ENCODE peak calls at places on chromosome 5, in nine cellular contexts. One of them, this sample, is unnamed.

GRCh38 chr5:40733842-40734563 is 21.8 kb downstream of the TTC33 start:
- DNase-seq in right lobe of liver: no peak
- DNase-seq in MM.1S: no peak
- DNase-seq in pancreas: peak; percentile 40
- DNase-seq in tibial artery: no peak
- DNase-seq in neural progenitor cell: no peak
- DNase-seq in psoas muscle: no peak
- DNase-seq in PC-3: no peak
- DNase-seq in mucosa of descending colon: no peak
- DNase-seq in this sample: no peak

GRCh38 chr5:18744441-18744840 is 1110.2 kb downstream of the TAF11L14 start:
- DNase-seq in neural progenitor cell: no peak
- DNase-seq in tibial artery: no peak
- DNase-seq in MM.1S: peak; percentile 25
- DNase-seq in psoas muscle: no peak
- DNase-seq in mucosa of descending colon: no peak
- DNase-seq in right lobe of liver: no peak
- DNase-seq in PC-3: no peak
- DNase-seq in pancreas: no peak
- DNase-seq in this sample: no peak

GRCh38 chr5:128844354-128844923 is 120.8 kb upstream of the SLC27A6 start:
- DNase-seq in tibial artery: no peak
- DNase-seq in PC-3: peak; percentile 63
- DNase-seq in mucosa of descending colon: no peak
- DNase-seq in MM.1S: peak; percentile 33
- DNase-seq in psoas muscle: no peak
- DNase-seq in pancreas: no peak
- DNase-seq in neural progenitor cell: no peak
- DNase-seq in right lobe of liver: no peak
- DNase-seq in this sample: no peak

GRCh38 chr5:176441921-176442323 is 6.3 kb upstream of the FAF2 start:
- DNase-seq in MM.1S: no peak
- DNase-seq in tibial artery: no peak
- DNase-seq in pancreas: no peak
- DNase-seq in psoas muscle: no peak
- DNase-seq in neural progenitor cell: peak; percentile 18
- DNase-seq in right lobe of liver: no peak
- DNase-seq in mucosa of descending colon: no peak
- DNase-seq in PC-3: peak; percentile 73
- DNase-seq in this sample: no peak

GRCh38 chr5:135834639-135835529 is at the start of gene SLC25A48:
- DNase-seq in MM.1S: peak; percentile 74
- DNase-seq in tibial artery: no peak
- DNase-seq in neural progenitor cell: peak; percentile 93
- DNase-seq in mucosa of descending colon: peak; percentile 83
- DNase-seq in PC-3: no peak
- DNase-seq in psoas muscle: peak; percentile 58
- DNase-seq in pancreas: peak; percentile 78
- DNase-seq in right lobe of liver: peak; percentile 80
- DNase-seq in this sample: no peak

GRCh38 chr5:77426670-77427069 is 65.4 kb downstream of the WDR41 start:
- DNase-seq in pancreas: no peak
- DNase-seq in mucosa of descending colon: no peak
- DNase-seq in neural progenitor cell: no peak
- DNase-seq in MM.1S: no peak
- DNase-seq in psoas muscle: no peak
- DNase-seq in right lobe of liver: no peak
- DNase-seq in PC-3: peak; percentile 73
- DNase-seq in tibial artery: no peak
- DNase-seq in this sample: no peak

GRCh38 chr5:41115281-41115680 is 44.1 kb upstream of the MROH2B start:
- DNase-seq in neural progenitor cell: no peak
- DNase-seq in tibial artery: no peak
- DNase-seq in psoas muscle: no peak
- DNase-seq in right lobe of liver: no peak
- DNase-seq in PC-3: peak; percentile 51
- DNase-seq in pancreas: no peak
- DNase-seq in mucosa of descending colon: no peak
- DNase-seq in MM.1S: no peak
- DNase-seq in this sample: no peak

GRCh38 chr5:74647096-74647495 is 6.6 kb upstream of the ENC1 start:
- DNase-seq in pancreas: no peak
- DNase-seq in neural progenitor cell: no peak
- DNase-seq in MM.1S: no peak
- DNase-seq in psoas muscle: no peak
- DNase-seq in PC-3: no peak
- DNase-seq in right lobe of liver: no peak
- DNase-seq in tibial artery: no peak
- DNase-seq in mucosa of descending colon: no peak
- DNase-seq in this sample: no peak

GRCh38 chr5:35771321-35771720 is 85.4 kb upstream of the IL7R start:
- DNase-seq in psoas muscle: no peak
- DNase-seq in mucosa of descending colon: no peak
- DNase-seq in neural progenitor cell: no peak
- DNase-seq in MM.1S: no peak
- DNase-seq in PC-3: peak; percentile 80
- DNase-seq in right lobe of liver: no peak
- DNase-seq in tibial artery: no peak
- DNase-seq in pancreas: no peak
- DNase-seq in this sample: no peak

GRCh38 chr5:38191693-38192092 is 66.7 kb upstream of the EGFLAM start:
- DNase-seq in neural progenitor cell: no peak
- DNase-seq in pancreas: no peak
- DNase-seq in MM.1S: no peak
- DNase-seq in PC-3: no peak
- DNase-seq in tibial artery: no peak
- DNase-seq in psoas muscle: no peak
- DNase-seq in right lobe of liver: no peak
- DNase-seq in mucosa of descending colon: no peak
- DNase-seq in this sample: no peak

GRCh38 chr5:38188591-38188990 is 69.8 kb upstream of the EGFLAM start:
- DNase-seq in right lobe of liver: no peak
- DNase-seq in pancreas: no peak
- DNase-seq in tibial artery: no peak
- DNase-seq in psoas muscle: no peak
- DNase-seq in neural progenitor cell: no peak
- DNase-seq in PC-3: no peak
- DNase-seq in MM.1S: no peak
- DNase-seq in mucosa of descending colon: no peak
- DNase-seq in this sample: no peak

GRCh38 chr5:38189031-38189632 is 69.2 kb upstream of the EGFLAM start:
- DNase-seq in pancreas: no peak
- DNase-seq in psoas muscle: no peak
- DNase-seq in MM.1S: no peak
- DNase-seq in neural progenitor cell: no peak
- DNase-seq in mucosa of descending colon: no peak
- DNase-seq in PC-3: no peak
- DNase-seq in tibial artery: no peak
- DNase-seq in right lobe of liver: no peak
- DNase-seq in this sample: no peak

GRCh38 chr5:38190111-38190510 is 68.2 kb upstream of the EGFLAM start:
- DNase-seq in neural progenitor cell: no peak
- DNase-seq in psoas muscle: no peak
- DNase-seq in MM.1S: no peak
- DNase-seq in tibial artery: no peak
- DNase-seq in PC-3: no peak
- DNase-seq in mucosa of descending colon: no peak
- DNase-seq in pancreas: no peak
- DNase-seq in right lobe of liver: no peak
- DNase-seq in this sample: no peak

GRCh38 chr5:38193015-38193581 is 65.3 kb upstream of the EGFLAM start:
- DNase-seq in right lobe of liver: peak; percentile 76
- DNase-seq in tibial artery: peak; percentile 75
- DNase-seq in PC-3: peak; percentile 85
- DNase-seq in pancreas: peak; percentile 54
- DNase-seq in neural progenitor cell: peak; percentile 80
- DNase-seq in MM.1S: peak; percentile 69
- DNase-seq in mucosa of descending colon: peak; percentile 73
- DNase-seq in psoas muscle: peak; percentile 53
- DNase-seq in this sample: peak; percentile 84
- H3K4me3 ChIP-seq in right lobe of liver: no peak overlapping the region
- H3K4me3 ChIP-seq in tibial artery: no peak overlapping the region
- H3K4me3 ChIP-seq in PC-3: no peak overlapping the region
- H3K4me3 ChIP-seq in pancreas: no peak overlapping the region
- H3K4me3 ChIP-seq in neural progenitor cell: no peak overlapping the region
- H3K4me3 ChIP-seq in MM.1S: no peak overlapping the region
- H3K4me3 ChIP-seq in mucosa of descending colon: no peak overlapping the region
- H3K4me3 ChIP-seq in psoas muscle: no peak overlapping the region
- H3K4me3 ChIP-seq in this sample: no peak overlapping the region

GRCh38 chr5:1032011-1032410 is 23.4 kb downstream of the NKD2 start:
- DNase-seq in PC-3: no peak
- DNase-seq in psoas muscle: no peak
- DNase-seq in tibial artery: no peak
- DNase-seq in right lobe of liver: peak; percentile 46
- DNase-seq in pancreas: no peak
- DNase-seq in neural progenitor cell: no peak
- DNase-seq in mucosa of descending colon: no peak
- DNase-seq in MM.1S: no peak
- DNase-seq in this sample: no peak

GRCh38 chr5:1029270-1029944 is 20.8 kb downstream of the NKD2 start:
- DNase-seq in neural progenitor cell: no peak
- DNase-seq in MM.1S: no peak
- DNase-seq in pancreas: no peak
- DNase-seq in psoas muscle: peak; percentile 4
- DNase-seq in right lobe of liver: no peak
- DNase-seq in tibial artery: no peak
- DNase-seq in mucosa of descending colon: no peak
- DNase-seq in PC-3: no peak
- DNase-seq in this sample: no peak

GRCh38 chr5:1029945-1030625 is 21.5 kb downstream of the NKD2 start:
- DNase-seq in neural progenitor cell: no peak
- DNase-seq in tibial artery: no peak
- DNase-seq in PC-3: no peak
- DNase-seq in mucosa of descending colon: no peak
- DNase-seq in psoas muscle: peak; percentile 7
- DNase-seq in right lobe of liver: no peak
- DNase-seq in pancreas: no peak
- DNase-seq in MM.1S: no peak
- DNase-seq in this sample: no peak

GRCh38 chr5:1031306-1031959 is 22.8 kb downstream of the NKD2 start:
- DNase-seq in MM.1S: no peak
- DNase-seq in right lobe of liver: no peak
- DNase-seq in pancreas: no peak
- DNase-seq in neural progenitor cell: no peak
- DNase-seq in psoas muscle: peak; percentile 6
- DNase-seq in PC-3: no peak
- DNase-seq in tibial artery: no peak
- DNase-seq in mucosa of descending colon: no peak
- DNase-seq in this sample: peak; percentile 31

DNA sequence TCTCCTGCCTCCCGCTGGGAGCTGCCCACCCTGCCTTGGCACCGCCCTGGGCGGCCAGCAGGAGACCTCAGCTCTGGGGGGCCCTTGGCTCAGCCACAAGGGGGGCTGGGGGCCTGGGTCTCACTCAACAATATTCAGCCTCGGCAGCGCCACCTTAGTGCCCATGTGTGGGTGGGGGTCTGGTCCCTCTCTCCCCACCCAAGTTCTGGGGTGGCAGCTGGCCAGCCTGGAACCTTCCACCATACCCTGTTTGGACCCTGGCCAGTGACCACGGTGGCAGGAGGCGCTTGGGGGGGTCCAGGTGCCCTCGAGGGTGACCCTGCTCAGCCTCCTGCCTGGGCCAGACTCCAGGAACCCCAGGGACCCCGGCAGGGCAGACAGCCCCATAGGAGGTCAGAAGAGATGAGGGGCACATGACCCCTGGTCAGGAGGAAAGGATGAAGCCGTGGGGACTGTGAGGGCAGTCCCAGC is 22.2 kb downstream of the NKD2 start:
- DNase-seq in mucosa of descending colon: no peak
- DNase-seq in MM.1S: no peak
- DNase-seq in right lobe of liver: no peak
- DNase-seq in pancreas: no peak
- DNase-seq in PC-3: no peak
- DNase-seq in neural progenitor cell: no peak
- DNase-seq in tibial artery: no peak
- DNase-seq in psoas muscle: peak; percentile 12
- DNase-seq in this sample: peak; percentile 43
- H3K9me3 ChIP-seq in mucosa of descending colon: no peaks in the 10 kb centered on the region
- H3K9me3 ChIP-seq in MM.1S: no peaks in the 10 kb centered on the region
- H3K9me3 ChIP-seq in right lobe of liver: no peaks in the 10 kb centered on the region
- H3K9me3 ChIP-seq in pancreas: no peaks in the 10 kb centered on the region
- H3K9me3 ChIP-seq in PC-3: no peaks in the 10 kb centered on the region
- H3K9me3 ChIP-seq in neural progenitor cell: no peaks in the 10 kb centered on the region
- H3K9me3 ChIP-seq in tibial artery: no peaks in the 10 kb centered on the region
- H3K9me3 ChIP-seq in psoas muscle: no peaks in the 10 kb centered on the region
- H3K9me3 ChIP-seq in this sample: no peaks in the 10 kb centered on the region

GRCh38 chr5:178182158-178182876 is 4.9 kb downstream of the GMCL2 start:
- DNase-seq in PC-3: peak; percentile 62
- DNase-seq in tibial artery: no peak
- DNase-seq in psoas muscle: no peak
- DNase-seq in neural progenitor cell: no peak
- DNase-seq in mucosa of descending colon: no peak
- DNase-seq in right lobe of liver: no peak
- DNase-seq in MM.1S: no peak
- DNase-seq in pancreas: no peak
- DNase-seq in this sample: no peak

GRCh38 chr5:178177569-178177968 is 9.6 kb downstream of the GMCL2 start:
- DNase-seq in MM.1S: no peak
- DNase-seq in tibial artery: no peak
- DNase-seq in pancreas: no peak
- DNase-seq in neural progenitor cell: no peak
- DNase-seq in psoas muscle: no peak
- DNase-seq in PC-3: no peak
- DNase-seq in mucosa of descending colon: no peak
- DNase-seq in right lobe of liver: no peak
- DNase-seq in this sample: no peak

DNA sequence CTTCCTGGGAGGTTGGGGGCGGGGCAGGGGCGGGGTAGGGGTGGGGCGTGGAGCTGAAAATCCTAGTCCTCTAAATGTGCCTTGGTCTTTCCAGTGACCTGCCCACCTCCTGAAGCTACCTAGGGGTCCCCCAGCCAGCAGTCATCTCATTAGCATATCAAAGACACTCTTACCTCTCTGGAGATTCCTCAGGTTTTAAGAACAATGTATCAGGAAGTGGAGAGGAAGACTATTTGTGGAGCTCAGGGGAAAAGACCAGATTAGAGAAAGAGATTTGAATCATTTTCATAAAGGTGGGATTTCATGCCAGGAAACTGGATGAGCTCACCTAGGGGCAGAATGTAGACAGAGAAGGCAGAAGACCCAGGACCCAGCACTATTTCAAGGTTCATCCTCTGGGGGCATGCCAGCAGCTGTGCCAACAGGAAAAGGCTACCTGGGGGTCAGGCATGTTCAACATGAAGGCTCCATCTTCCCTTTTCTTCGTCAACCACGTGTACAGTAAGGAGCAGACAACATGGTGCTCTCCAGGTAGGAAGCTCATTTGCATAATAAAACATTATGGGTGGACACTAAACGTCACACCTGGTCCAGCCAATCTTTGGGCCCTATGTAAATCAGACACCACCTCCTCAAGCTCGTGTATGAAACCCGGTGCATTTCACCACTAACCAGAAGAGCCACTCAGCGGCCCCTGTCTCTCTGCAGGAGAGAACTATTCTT is 6.9 kb downstream of the GMCL2 start:
- DNase-seq in PC-3: no peak
- DNase-seq in mucosa of descending colon: no peak
- DNase-seq in MM.1S: peak; percentile 29
- DNase-seq in neural progenitor cell: peak; percentile 35
- DNase-seq in pancreas: no peak
- DNase-seq in right lobe of liver: no peak
- DNase-seq in psoas muscle: no peak
- DNase-seq in tibial artery: no peak
- DNase-seq in this sample: no peak
- H3K4me3 ChIP-seq in PC-3: no peak overlapping the region
- H3K4me3 ChIP-seq in mucosa of descending colon: no peak overlapping the region
- H3K4me3 ChIP-seq in MM.1S: no peak overlapping the region
- H3K4me3 ChIP-seq in neural progenitor cell: no peak overlapping the region
- H3K4me3 ChIP-seq in pancreas: no peak overlapping the region
- H3K4me3 ChIP-seq in right lobe of liver: no peak overlapping the region
- H3K4me3 ChIP-seq in psoas muscle: no peak overlapping the region
- H3K4me3 ChIP-seq in tibial artery: no peak overlapping the region
- H3K4me3 ChIP-seq in this sample: no peak overlapping the region

GRCh38 chr5:141269195-141269594 is 24.0 kb downstream of the PCDHB15 start:
- DNase-seq in MM.1S: no peak
- DNase-seq in pancreas: no peak
- DNase-seq in PC-3: no peak
- DNase-seq in mucosa of descending colon: no peak
- DNase-seq in right lobe of liver: no peak
- DNase-seq in psoas muscle: no peak
- DNase-seq in neural progenitor cell: no peak
- DNase-seq in tibial artery: no peak
- DNase-seq in this sample: no peak
- H3K9me3 ChIP-seq in MM.1S: no peaks in the 10 kb centered on the region
- H3K9me3 ChIP-seq in pancreas: peaks cover 19% of the 10 kb centered on the region
- H3K9me3 ChIP-seq in PC-3: peaks cover 6% of the 10 kb centered on the region
- H3K9me3 ChIP-seq in mucosa of descending colon: peaks cover 99% of the 10 kb centered on the region
- H3K9me3 ChIP-seq in right lobe of liver: peaks cover 23% of the 10 kb centered on the region
- H3K9me3 ChIP-seq in psoas muscle: peaks cover 85% of the 10 kb centered on the region
- H3K9me3 ChIP-seq in neural progenitor cell: peaks cover 18% of the 10 kb centered on the region
- H3K9me3 ChIP-seq in tibial artery: peaks cover 100% of the 10 kb centered on the region
- H3K9me3 ChIP-seq in this sample: peaks cover 29% of the 10 kb centered on the region

This sample was measured in aorta.